ENCODE peak calls at places on chromosome 16, in eight cellular contexts. O is glutamatergic neuron; T is HTR-8/SVneo; G is T1000; R is activated CD8-positive, alpha-beta memory T cell treated with anti-CD3 and anti-CD28 coated beads, Interleukin-2, amount 10 ng/mL, durations not matched to agents 7 days and 5 days; E is CD4-positive, alpha-beta memory T cell; S is AML-193; N is head of caudate nucleus. Q is an unnamed sample.

GRCh38 chr16:55349867-55350266 is 25.9 kb downstream of the IRX6 start:
- DNase-seq in N (no peak), E (no peak), G (no peak), S (no peak), T (no peak), R (no peak), O (no peak), Q (no peak)

GRCh38 chr16:23893976-23894375 is 58.2 kb downstream of the PRKCB start:
- DNase-seq in S (no peak), E (no peak), T (no peak), G (no peak), O (no peak), N (no peak), R (no peak), Q (no peak)

GRCh38 chr16:85574672-85575475 is 38.2 kb upstream of the GSE1 start:
- DNase-seq in N (no peak), T (no peak), R (no peak), O (no peak), G (no peak), S (no peak), E (peak; percentile 14), Q (no peak)

GRCh38 chr16:87877942-87878507 is 8.7 kb upstream of the SLC7A5 start:
- DNase-seq in G (no peak), N (no peak), O (no peak), E (no peak), S (no peak), T (no peak), R (peak; percentile 68), Q (peak; percentile 68)

GRCh38 chr16:85611205-85611454 is 2.0 kb upstream of the GSE1 start:
- DNase-seq in E (no peak), O (peak; percentile 66), R (no peak), N (peak; percentile 29), G (no peak), T (peak; percentile 29), S (no peak), Q (no peak)

GRCh38 chr16:86965840-86966239 is 351.4 kb downstream of the C16orf95 start:
- DNase-seq in E (no peak), N (no peak), S (no peak), G (no peak), R (no peak), T (no peak), O (no peak), Q (no peak)

GRCh38 chr16:55672471-55672870 is 16.7 kb downstream of the SLC6A2 start:
- DNase-seq in T (no peak), R (no peak), O (no peak), S (no peak), E (no peak), N (no peak), G (peak; percentile 47), Q (no peak)

GRCh38 chr16:83619381-83620150 is 188.2 kb upstream of the HSBP1 start:
- DNase-seq in G (no peak), N (no peak), O (no peak), E (no peak), S (no peak), T (peak; percentile 7), R (no peak), Q (no peak)

GRCh38 chr16:23754594-23755483 is at the start of gene CHP2:
- DNase-seq in R (no peak), N (peak; percentile 7), S (no peak), E (no peak), O (peak; percentile 23), T (no peak), G (no peak), Q (no peak)

GRCh38 chr16:24689128-24689527 is 40.3 kb upstream of the TNRC6A start:
- DNase-seq in O (peak; percentile 39), N (peak; percentile 33), T (peak; percentile 45), E (no peak), G (no peak), S (no peak), R (no peak), Q (peak; percentile 28)